ENCODE peak calls at places on chromosome 5, in eight cellular contexts. Y, Q, I, G, U, A, Z and S are unnamed samples.

GRCh38 chr5:56060276-56061110 is 65.7 kb upstream of the IL6ST start:
- DNase-seq in Q (no peak), U (no peak), Y (no peak), Z (no peak), I (no peak), G (no peak), A (no peak), S (no peak)

GRCh38 chr5:123855630-123856029 is 343.7 kb downstream of the CSNK1G3 start:
- DNase-seq in Z (no peak), Y (no peak), Q (no peak), I (no peak), A (no peak), G (no peak), U (no peak), S (no peak)

GRCh38 chr5:14917719-14918118 is 46.1 kb upstream of the ANKH start:
- DNase-seq in A (no peak), Z (no peak), Y (no peak), U (no peak), I (no peak), G (no peak), Q (no peak), S (no peak)

GRCh38 chr5:98753507-98753906 is 20.0 kb upstream of the RGMB start:
- DNase-seq in G (no peak), Q (peak), Z (no peak), A (peak), Y (no peak), I (no peak), U (no peak), S (no peak)

GRCh38 chr5:135332519-135333150 is 66.4 kb downstream of the MACROH2A1 start:
- DNase-seq in Y (no peak), Q (peak), G (peak), Z (no peak), I (no peak), A (peak), U (no peak), S (no peak)

GRCh38 chr5:90015584-90016018 is 394.0 kb downstream of the CETN3 start:
- DNase-seq in U (no peak), Q (peak), Z (no peak), G (peak), Y (no peak), A (peak), I (no peak), S (no peak)

GRCh38 chr5:58764199-58764598 is 181.3 kb downstream of the RAB3C start:
- DNase-seq in U (no peak), Q (no peak), Y (no peak), A (no peak), Z (no peak), G (peak), I (no peak), S (no peak)

GRCh38 chr5:129820-130219 is 37.9 kb downstream of the PLEKHG4B start:
- DNase-seq in Q (peak), U (no peak), I (no peak), Y (no peak), Z (no peak), G (peak), A (peak), S (no peak)

GRCh38 chr5:81151546-81151945 is 81.6 kb upstream of the CKMT2 start:
- DNase-seq in I (no peak), Y (no peak), A (no peak), Q (no peak), Z (no peak), U (no peak), G (peak), S (no peak)

GRCh38 chr5:90777959-90778358 is 219.4 kb downstream of the ADGRV1 start:
- DNase-seq in G (no peak), Q (no peak), A (no peak), U (no peak), Z (no peak), I (no peak), Y (no peak), S (no peak)

GRCh38 chr5:145579336-145579735 is 255.8 kb downstream of the PRELID2 start:
- DNase-seq in Z (no peak), Y (no peak), G (no peak), I (no peak), U (no peak), A (no peak), Q (no peak), S (no peak)

GRCh38 chr5:58188287-58188651 is 271.6 kb downstream of the PLK2 start:
- DNase-seq in Y (no peak), A (peak), U (no peak), G (peak), Z (peak), Q (peak), I (no peak), S (no peak)

GRCh38 chr5:15992918-15993317 is 186.7 kb downstream of the MARCHF11 start:
- DNase-seq in Y (no peak), U (no peak), Z (no peak), G (peak), A (peak), Q (no peak), I (no peak), S (no peak)

DNA sequence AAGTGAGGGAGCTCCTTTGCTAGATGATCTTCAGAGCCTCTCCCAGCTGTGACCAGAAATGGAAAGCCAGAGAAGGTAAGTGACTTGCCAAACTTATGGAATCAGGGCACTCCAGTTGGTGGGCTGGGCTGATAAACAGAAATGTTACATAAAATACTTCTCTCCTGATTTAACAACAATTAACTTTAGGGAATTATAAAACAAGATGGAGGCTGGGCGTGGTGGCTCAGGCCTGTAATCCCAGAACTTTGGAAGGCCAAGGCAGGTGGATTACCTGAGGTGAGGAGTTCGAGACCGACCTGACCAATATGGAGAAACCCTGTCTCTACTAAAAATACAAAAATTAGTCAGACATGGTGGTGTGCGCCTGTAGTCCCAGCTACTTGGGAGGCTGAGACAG is 899 bp upstream of the MED10 start:
- DNase-seq in A (no peak), Q (no peak), Y (no peak), U (no peak), I (no peak), G (no peak), Z (no peak), S (no peak)
- H3K4me3 ChIP-seq in A (no peak), Q (peak), Y (peak), U (no peak), I (no peak), G (peak), Z (peak), S (no peak)

GRCh38 chr5:172171118-172171775 is 16.8 kb downstream of the STK10 start:
- DNase-seq in Z (no peak), Y (no peak), Q (no peak), I (no peak), A (no peak), U (no peak), G (no peak), S (no peak)
- H3K4me3 ChIP-seq in Z (no peak), Y (no peak), Q (no peak), I (no peak), A (no peak), U (no peak), G (no peak), S (no peak)

DNA sequence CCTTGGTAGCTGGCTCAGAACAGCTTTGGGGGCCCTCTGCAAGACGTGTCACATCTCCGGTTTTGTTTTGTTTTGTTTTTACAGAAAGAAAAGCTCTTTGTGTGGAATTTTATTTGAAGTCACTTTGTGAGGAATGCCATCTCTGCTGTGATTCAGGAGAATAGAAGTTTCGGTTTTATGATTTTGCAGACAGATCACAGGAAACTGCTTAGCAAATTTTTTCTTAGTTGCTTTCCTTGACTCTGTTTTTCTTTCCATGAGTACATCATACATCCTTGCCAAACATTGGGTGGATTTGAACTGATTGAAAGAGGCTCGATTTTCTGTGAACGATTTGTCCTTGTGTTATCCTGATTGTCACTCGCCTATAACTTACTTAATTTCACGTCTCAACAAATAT is 5.1 kb downstream of the SEMA5A start:
- DNase-seq in A (no peak), Q (no peak), Y (no peak), U (no peak), G (peak), Z (no peak), I (no peak), S (no peak)
- H3K4me3 ChIP-seq in A (no peak), Q (no peak), Y (peak), U (no peak), G (no peak), Z (no peak), I (no peak), S (no peak)

DNA sequence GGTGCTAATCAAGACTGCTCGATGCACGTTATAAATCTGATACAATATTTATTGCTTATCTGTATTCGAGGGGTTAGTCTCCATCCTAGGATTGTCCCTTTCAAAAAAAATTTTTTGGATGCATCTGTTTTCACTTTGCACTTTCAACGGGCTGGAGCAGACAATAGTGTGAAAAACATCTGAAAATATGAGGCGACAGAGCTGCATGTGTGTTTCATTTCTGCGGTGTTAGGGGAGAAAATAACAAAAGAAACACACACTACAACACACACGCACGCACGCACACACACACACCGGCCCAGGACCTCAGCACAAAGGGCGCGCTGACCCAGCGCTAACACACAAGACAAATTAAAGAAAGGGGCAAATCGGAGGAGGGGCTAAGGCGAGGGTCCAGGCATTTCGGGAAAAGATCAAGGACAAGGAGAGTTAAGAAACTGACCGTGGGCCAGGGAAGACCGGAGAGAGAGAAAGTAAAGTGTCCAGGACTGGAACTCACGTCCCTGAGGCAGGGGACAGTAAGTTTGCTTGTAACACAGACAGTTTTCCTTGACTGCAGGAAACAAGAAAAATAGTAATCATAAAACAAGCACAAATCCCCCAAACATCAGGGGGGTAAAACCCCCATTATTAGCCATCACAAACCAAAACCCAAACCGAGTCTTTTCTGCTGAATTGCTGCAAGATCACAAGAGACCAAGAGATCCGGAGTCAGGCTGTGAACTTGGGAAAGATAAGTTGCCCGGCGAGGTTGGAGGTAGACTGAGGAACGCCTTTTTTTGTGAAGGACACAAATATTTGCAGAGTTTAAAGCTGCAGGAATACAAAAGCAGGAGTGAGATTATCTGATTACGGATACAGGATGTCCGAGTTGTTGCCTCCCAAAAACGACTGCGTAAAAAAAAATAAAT is 302.1 kb downstream of the PARP8 start:
- DNase-seq in Z (no peak), A (peak), U (no peak), I (no peak), G (no peak), Y (no peak), Q (peak), S (no peak)
- H3K4me3 ChIP-seq in Z (no peak), A (peak), U (no peak), I (no peak), G (peak), Y (peak), Q (peak), S (peak)